ENCODE peak calls at places on chromosome 15, in six cellular contexts. One of them, this sample, is unnamed. For H3K27me3, the result is how much of the 10 kb centered on the place peaks cover.

GRCh38 chr15:76203766-76204557 is 107.3 kb downstream of the ETFA start:
- DNase-seq in thyroid gland: no peak
- DNase-seq in cardiac muscle cell: no peak
- DNase-seq in GM23338: no peak
- DNase-seq in heart left ventricle: no peak
- DNase-seq in CD8-positive, alpha-beta T cell: no peak
- DNase-seq in this sample: no peak

GRCh38 chr15:57327985-57328471 is 48.3 kb upstream of the CGNL1 start:
- DNase-seq in thyroid gland: no peak
- DNase-seq in cardiac muscle cell: peak
- DNase-seq in GM23338: no peak
- DNase-seq in heart left ventricle: no peak
- DNase-seq in CD8-positive, alpha-beta T cell: no peak
- DNase-seq in this sample: peak

GRCh38 chr15:75199347-75199976 is 2.2 kb upstream of the C15orf39 start:
- DNase-seq in thyroid gland: no peak
- DNase-seq in cardiac muscle cell: no peak
- DNase-seq in GM23338: no peak
- DNase-seq in heart left ventricle: no peak
- DNase-seq in CD8-positive, alpha-beta T cell: no peak
- DNase-seq in this sample: peak

GRCh38 chr15:95840004-95840403 is 490.5 kb upstream of the NR2F2 start:
- DNase-seq in thyroid gland: peak
- DNase-seq in cardiac muscle cell: peak
- DNase-seq in GM23338: no peak
- DNase-seq in heart left ventricle: peak
- DNase-seq in CD8-positive, alpha-beta T cell: no peak
- DNase-seq in this sample: peak

GRCh38 chr15:64895285-64896065 is 16.2 kb upstream of the ANKDD1A start:
- DNase-seq in thyroid gland: no peak
- DNase-seq in cardiac muscle cell: peak
- DNase-seq in GM23338: no peak
- DNase-seq in heart left ventricle: no peak
- DNase-seq in CD8-positive, alpha-beta T cell: peak
- DNase-seq in this sample: no peak

GRCh38 chr15:28984421-28985375 is 98.9 kb downstream of the APBA2 start:
- DNase-seq in thyroid gland: peak
- DNase-seq in cardiac muscle cell: peak
- DNase-seq in GM23338: no peak
- DNase-seq in heart left ventricle: no peak
- DNase-seq in CD8-positive, alpha-beta T cell: peak
- DNase-seq in this sample: no peak

GRCh38 chr15:99086327-99086667 is 18.6 kb upstream of the SYNM start:
- DNase-seq in thyroid gland: no peak
- DNase-seq in cardiac muscle cell: no peak
- DNase-seq in GM23338: no peak
- DNase-seq in heart left ventricle: no peak
- DNase-seq in CD8-positive, alpha-beta T cell: no peak
- DNase-seq in this sample: no peak

GRCh38 chr15:48861813-48862431 is 16.0 kb upstream of the EID1 start:
- DNase-seq in thyroid gland: no peak
- DNase-seq in cardiac muscle cell: peak
- DNase-seq in GM23338: peak
- DNase-seq in heart left ventricle: peak
- DNase-seq in CD8-positive, alpha-beta T cell: peak
- DNase-seq in this sample: no peak

GRCh38 chr15:84823580-84823878 is 6.4 kb downstream of the ALPK3 start:
- DNase-seq in thyroid gland: no peak
- DNase-seq in cardiac muscle cell: no peak
- DNase-seq in GM23338: no peak
- DNase-seq in heart left ventricle: no peak
- DNase-seq in CD8-positive, alpha-beta T cell: no peak
- DNase-seq in this sample: no peak

GRCh38 chr15:55007561-55007960 is 189.2 kb downstream of the RSL24D1 start:
- DNase-seq in thyroid gland: no peak
- DNase-seq in cardiac muscle cell: no peak
- DNase-seq in GM23338: no peak
- DNase-seq in heart left ventricle: no peak
- DNase-seq in CD8-positive, alpha-beta T cell: no peak
- DNase-seq in this sample: peak

GRCh38 chr15:55858661-55859060 is 115.7 kb upstream of the PRTG start:
- DNase-seq in thyroid gland: no peak
- DNase-seq in cardiac muscle cell: peak
- DNase-seq in GM23338: no peak
- DNase-seq in heart left ventricle: no peak
- DNase-seq in CD8-positive, alpha-beta T cell: no peak
- DNase-seq in this sample: no peak

GRCh38 chr15:44719293-44719999 is 8.1 kb downstream of the B2M start:
- DNase-seq in thyroid gland: no peak
- DNase-seq in cardiac muscle cell: no peak
- DNase-seq in GM23338: peak
- DNase-seq in heart left ventricle: no peak
- DNase-seq in CD8-positive, alpha-beta T cell: peak
- DNase-seq in this sample: no peak

GRCh38 chr15:86691091-86691490 is 611.4 kb downstream of the AGBL1 start:
- DNase-seq in thyroid gland: peak
- DNase-seq in cardiac muscle cell: no peak
- DNase-seq in GM23338: peak
- DNase-seq in heart left ventricle: no peak
- DNase-seq in CD8-positive, alpha-beta T cell: no peak
- DNase-seq in this sample: peak

GRCh38 chr15:70196314-70197291 is 98.9 kb upstream of the TLE3 start:
- DNase-seq in thyroid gland: peak
- DNase-seq in cardiac muscle cell: peak
- DNase-seq in GM23338: peak
- DNase-seq in heart left ventricle: no peak
- DNase-seq in CD8-positive, alpha-beta T cell: no peak
- DNase-seq in this sample: peak

GRCh38 chr15:64865998-64866520 is 24.3 kb downstream of the PLEKHO2 start:
- DNase-seq in thyroid gland: no peak
- DNase-seq in cardiac muscle cell: peak
- DNase-seq in GM23338: peak
- DNase-seq in heart left ventricle: no peak
- DNase-seq in CD8-positive, alpha-beta T cell: no peak
- DNase-seq in this sample: no peak

GRCh38 chr15:61974759-61975158 is 85.5 kb downstream of the VPS13C start:
- DNase-seq in thyroid gland: no peak
- DNase-seq in cardiac muscle cell: no peak
- DNase-seq in GM23338: no peak
- DNase-seq in heart left ventricle: no peak
- DNase-seq in CD8-positive, alpha-beta T cell: no peak
- DNase-seq in this sample: no peak

GRCh38 chr15:83061680-83062079 is 5.4 kb downstream of the BTBD1 start:
- DNase-seq in thyroid gland: no peak
- DNase-seq in cardiac muscle cell: no peak
- DNase-seq in GM23338: no peak
- DNase-seq in heart left ventricle: no peak
- DNase-seq in CD8-positive, alpha-beta T cell: no peak
- DNase-seq in this sample: no peak

GRCh38 chr15:33737687-33738606 is 230.3 kb upstream of the CHRM5 start:
- DNase-seq in thyroid gland: peak
- DNase-seq in cardiac muscle cell: peak
- DNase-seq in GM23338: peak
- DNase-seq in heart left ventricle: no peak
- DNase-seq in CD8-positive, alpha-beta T cell: no peak
- DNase-seq in this sample: no peak

GRCh38 chr15:93825721-93826120 is 405.6 kb upstream of the MCTP2 start:
- DNase-seq in thyroid gland: no peak
- DNase-seq in cardiac muscle cell: no peak
- DNase-seq in GM23338: no peak
- DNase-seq in heart left ventricle: no peak
- DNase-seq in CD8-positive, alpha-beta T cell: no peak
- DNase-seq in this sample: no peak

GRCh38 chr15:58348095-58348812 is 83.5 kb upstream of the LIPC start:
- DNase-seq in thyroid gland: no peak
- DNase-seq in cardiac muscle cell: no peak
- DNase-seq in GM23338: no peak
- DNase-seq in heart left ventricle: no peak
- DNase-seq in CD8-positive, alpha-beta T cell: no peak
- DNase-seq in this sample: no peak

GRCh38 chr15:64695571-64695992 is 79.8 kb downstream of the RBPMS2 start:
- DNase-seq in thyroid gland: no peak
- DNase-seq in cardiac muscle cell: no peak
- DNase-seq in GM23338: no peak
- DNase-seq in heart left ventricle: no peak
- DNase-seq in CD8-positive, alpha-beta T cell: no peak
- DNase-seq in this sample: no peak

GRCh38 chr15:69390575-69390974 is 23.6 kb upstream of the KIF23 start:
- DNase-seq in thyroid gland: no peak
- DNase-seq in cardiac muscle cell: no peak
- DNase-seq in GM23338: no peak
- DNase-seq in heart left ventricle: no peak
- DNase-seq in CD8-positive, alpha-beta T cell: no peak
- DNase-seq in this sample: no peak

GRCh38 chr15:59501531-59502113 is 63.6 kb downstream of the FAM81A start:
- DNase-seq in thyroid gland: no peak
- DNase-seq in cardiac muscle cell: peak
- DNase-seq in GM23338: peak
- DNase-seq in heart left ventricle: no peak
- DNase-seq in CD8-positive, alpha-beta T cell: no peak
- DNase-seq in this sample: no peak

GRCh38 chr15:40155270-40155910 is 5.5 kb upstream of the BUB1B start:
- DNase-seq in thyroid gland: peak
- DNase-seq in cardiac muscle cell: no peak
- DNase-seq in GM23338: peak
- DNase-seq in heart left ventricle: no peak
- DNase-seq in CD8-positive, alpha-beta T cell: no peak
- DNase-seq in this sample: no peak

GRCh38 chr15:62787401-62787800 is 255.1 kb upstream of the TPM1 start:
- DNase-seq in thyroid gland: no peak
- DNase-seq in cardiac muscle cell: no peak
- DNase-seq in GM23338: no peak
- DNase-seq in heart left ventricle: no peak
- DNase-seq in CD8-positive, alpha-beta T cell: no peak
- DNase-seq in this sample: no peak

GRCh38 chr15:101617390-101617965 is 34.7 kb downstream of the TM2D3 start:
- DNase-seq in thyroid gland: no peak
- DNase-seq in cardiac muscle cell: peak
- DNase-seq in GM23338: no peak
- DNase-seq in heart left ventricle: no peak
- DNase-seq in CD8-positive, alpha-beta T cell: no peak
- DNase-seq in this sample: peak
- H3K4me3 ChIP-seq in thyroid gland: no peak
- H3K4me3 ChIP-seq in cardiac muscle cell: no peak
- H3K4me3 ChIP-seq in GM23338: no peak
- H3K4me3 ChIP-seq in heart left ventricle: no peak
- H3K4me3 ChIP-seq in CD8-positive, alpha-beta T cell: no peak
- H3K4me3 ChIP-seq in this sample: no peak

GRCh38 chr15:25689592-25689991 is 173.5 kb downstream of the ATP10A start:
- DNase-seq in thyroid gland: no peak
- DNase-seq in cardiac muscle cell: no peak
- DNase-seq in GM23338: peak
- DNase-seq in heart left ventricle: no peak
- DNase-seq in CD8-positive, alpha-beta T cell: no peak
- DNase-seq in this sample: no peak
- H3K27ac ChIP-seq in thyroid gland: no peak
- H3K27ac ChIP-seq in cardiac muscle cell: no peak
- H3K27ac ChIP-seq in GM23338: no peak
- H3K27ac ChIP-seq in heart left ventricle: no peak
- H3K27ac ChIP-seq in CD8-positive, alpha-beta T cell: no peak
- H3K27ac ChIP-seq in this sample: no peak

DNA sequence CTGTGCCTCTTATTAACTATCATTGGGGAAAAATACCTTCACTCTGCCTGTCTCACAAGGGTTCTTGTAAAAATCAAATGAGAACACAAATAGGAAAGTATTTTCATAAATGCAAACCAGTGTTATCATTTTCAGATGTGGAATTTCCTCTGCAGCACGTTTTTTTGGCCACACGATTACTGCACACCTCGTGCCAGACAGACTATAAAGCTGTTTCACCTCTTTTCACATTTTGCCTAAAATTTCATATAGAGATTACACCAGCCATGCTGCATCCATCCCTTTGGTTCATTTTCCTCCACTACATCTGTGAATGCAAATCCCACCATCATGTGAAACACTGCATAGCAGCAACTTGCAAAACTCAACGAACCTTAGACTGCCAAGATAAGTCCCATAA is 1.2 kb upstream of the TMOD2 start:
- DNase-seq in thyroid gland: no peak
- DNase-seq in cardiac muscle cell: no peak
- DNase-seq in GM23338: no peak
- DNase-seq in heart left ventricle: no peak
- DNase-seq in CD8-positive, alpha-beta T cell: no peak
- DNase-seq in this sample: no peak
- H3K27me3 ChIP-seq in thyroid gland: under half
- H3K27me3 ChIP-seq in cardiac muscle cell: half or more
- H3K27me3 ChIP-seq in GM23338: half or more
- H3K27me3 ChIP-seq in heart left ventricle: under half
- H3K27me3 ChIP-seq in CD8-positive, alpha-beta T cell: under half
- H3K27me3 ChIP-seq in this sample: under half

GRCh38 chr15:66588537-66588936 is 22.7 kb upstream of the LCTL start:
- DNase-seq in thyroid gland: no peak
- DNase-seq in cardiac muscle cell: no peak
- DNase-seq in GM23338: peak
- DNase-seq in heart left ventricle: no peak
- DNase-seq in CD8-positive, alpha-beta T cell: no peak
- DNase-seq in this sample: peak
- H3K4me3 ChIP-seq in thyroid gland: no peak
- H3K4me3 ChIP-seq in cardiac muscle cell: no peak
- H3K4me3 ChIP-seq in GM23338: peak
- H3K4me3 ChIP-seq in heart left ventricle: no peak
- H3K4me3 ChIP-seq in CD8-positive, alpha-beta T cell: no peak
- H3K4me3 ChIP-seq in this sample: no peak

DNA sequence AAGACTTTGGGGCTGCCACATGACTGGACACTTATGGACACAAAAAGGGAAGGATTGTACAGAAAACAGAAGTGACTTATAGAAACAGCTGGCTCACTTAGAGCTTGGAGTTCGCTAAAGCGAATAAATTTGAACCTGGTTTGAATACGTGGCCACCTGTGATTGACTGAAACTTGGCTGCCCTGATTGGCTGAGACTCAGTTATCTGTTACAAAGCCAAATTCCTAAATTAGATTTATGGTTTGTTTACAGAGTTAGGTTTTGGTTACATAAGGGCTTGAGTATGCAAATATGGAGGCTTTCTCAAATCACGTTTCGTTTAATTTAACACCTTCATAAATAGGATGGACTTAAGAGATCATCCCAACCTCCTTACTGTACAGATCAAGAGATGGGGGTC is 270.2 kb downstream of the THSD4 start:
- DNase-seq in thyroid gland: no peak
- DNase-seq in cardiac muscle cell: no peak
- DNase-seq in GM23338: no peak
- DNase-seq in heart left ventricle: no peak
- DNase-seq in CD8-positive, alpha-beta T cell: no peak
- DNase-seq in this sample: no peak
- H3K27ac ChIP-seq in thyroid gland: no peak
- H3K27ac ChIP-seq in cardiac muscle cell: no peak
- H3K27ac ChIP-seq in GM23338: peak
- H3K27ac ChIP-seq in heart left ventricle: no peak
- H3K27ac ChIP-seq in CD8-positive, alpha-beta T cell: no peak
- H3K27ac ChIP-seq in this sample: no peak